ENCODE peak calls at places on chromosomes 12 and 14, in four cellular contexts. L is GM20000, B is lung, S is fibroblast of pulmonary artery. R is an unnamed sample.

GRCh38 chr14:96091941-96092411 is 52.8 kb downstream of the C14orf132 start:
- DNase-seq in S (peak), B (no peak), L (no peak), R (no peak)

GRCh38 chr12:19198272-19198671 is 68.7 kb downstream of the PLEKHA5 start:
- DNase-seq in B (no peak), L (no peak), S (peak), R (no peak)

GRCh38 chr14:68665792-68666195 is 127.1 kb downstream of the ZFP36L1 start:
- DNase-seq in L (no peak), S (no peak), B (no peak), R (no peak)

GRCh38 chr14:96267336-96267735 is 11.3 kb downstream of the BDKRB1 start:
- DNase-seq in L (no peak), S (peak), B (no peak), R (no peak)

GRCh38 chr14:35400707-35401421 is 3.7 kb downstream of the NFKBIA start:
- DNase-seq in B (no peak), S (peak), L (no peak), R (peak)

GRCh38 chr12:10331642-10332239 is 24.1 kb downstream of the KLRD1 start:
- DNase-seq in L (peak), S (peak), B (no peak), R (peak)

GRCh38 chr12:7093486-7093885 is 1.2 kb upstream of the C1R start:
- DNase-seq in S (no peak), L (no peak), B (no peak), R (no peak)

GRCh38 chr12:6869049-6870021 is 2.0 kb downstream of the TPI1 start:
- DNase-seq in L (peak), S (peak), B (peak), R (peak)

GRCh38 chr12:88934163-88934747 is 354.0 kb upstream of the KITLG start:
- DNase-seq in B (no peak), L (no peak), S (peak), R (no peak)

GRCh38 chr12:84814664-84815245 is 97.8 kb downstream of the SLC6A15 start:
- DNase-seq in S (no peak), L (no peak), B (no peak), R (no peak)

GRCh38 chr14:91149462-91149861 is 35.6 kb downstream of the DGLUCY start:
- DNase-seq in S (peak), B (peak), L (no peak), R (peak)

GRCh38 chr12:68069276-68069675 is 80.0 kb downstream of the IFNG-AS1 start:
- DNase-seq in B (no peak), S (no peak), L (no peak), R (no peak)

GRCh38 chr14:27409936-27410335 is 812.1 kb upstream of the NOVA1 start:
- DNase-seq in B (no peak), L (no peak), S (no peak), R (no peak)

GRCh38 chr14:99574099-99574880 is 29.7 kb downstream of the CCDC85C start:
- DNase-seq in S (peak), L (no peak), B (peak), R (no peak)

GRCh38 chr12:124240493-124240892 is 54.4 kb upstream of the RFLNA start:
- DNase-seq in L (peak), S (peak), B (no peak), R (peak)

GRCh38 chr12:75564821-75565220 is 53.4 kb upstream of the KRR1 start:
- DNase-seq in L (no peak), S (no peak), B (no peak), R (no peak)

GRCh38 chr14:103688906-103689902 is 26.0 kb downstream of the XRCC3 start:
- DNase-seq in L (peak), S (peak), B (peak), R (no peak)

GRCh38 chr12:49367381-49368239 is at the start of gene SPATS2:
- DNase-seq in L (no peak), S (peak), B (peak), R (no peak)

GRCh38 chr12:13362260-13362841 is 165.8 kb downstream of the EMP1 start:
- DNase-seq in L (peak), S (peak), B (peak), R (peak)

GRCh38 chr14:91214306-91214705 is 30.2 kb downstream of the GPR68 start:
- DNase-seq in L (no peak), S (no peak), B (no peak), R (no peak)

GRCh38 chr12:98217257-98217656 is 298.1 kb upstream of the TMPO start:
- DNase-seq in S (no peak), B (no peak), L (no peak), R (no peak)

GRCh38 chr14:105065280-105066228 is at the start of gene GPR132:
- DNase-seq in B (peak), L (peak), S (peak), R (peak)

GRCh38 chr12:124792961-124793441 is 70.7 kb downstream of the SCARB1 start:
- DNase-seq in L (no peak), B (no peak), S (no peak), R (no peak)

GRCh38 chr12:3972576-3972975 is 99.4 kb upstream of the PARP11 start:
- DNase-seq in B (no peak), S (no peak), L (no peak), R (no peak)

GRCh38 chr14:69034612-69035262 is 55.6 kb upstream of the ACTN1 start:
- DNase-seq in S (peak), B (no peak), L (no peak), R (no peak)

GRCh38 chr14:69055125-69055524 is 76.0 kb upstream of the ACTN1 start:
- DNase-seq in L (no peak), S (peak), B (no peak), R (no peak)

GRCh38 chr12:27213830-27214787 is 30.0 kb upstream of the STK38L start:
- DNase-seq in S (no peak), L (no peak), B (no peak), R (no peak)

GRCh38 chr12:65126482-65126881 is 5.4 kb upstream of the WIF1 start:
- DNase-seq in L (no peak), B (no peak), S (no peak), R (no peak)

GRCh38 chr12:54037360-54038259 is 4.8 kb downstream of the HOXC5 start:
- DNase-seq in B (no peak), S (no peak), L (no peak), R (peak)

GRCh38 chr12:9379023-9379742 is 171.0 kb upstream of the PZP start:
- DNase-seq in S (no peak), B (no peak), L (no peak), R (no peak)

GRCh38 chr14:24164591-24164991 is 3.5 kb downstream of the IRF9 start:
- DNase-seq in B (no peak), S (no peak), L (no peak), R (no peak)

GRCh38 chr14:24162083-24162482 is 1.0 kb downstream of the IRF9 start:
- DNase-seq in B (no peak), L (no peak), S (peak), R (no peak)

GRCh38 chr14:24159777-24160498 is 1.1 kb upstream of the IRF9 start:
- DNase-seq in S (no peak), B (no peak), L (no peak), R (no peak)

GRCh38 chr14:24160499-24160849 is 591 bp upstream of the IRF9 start:
- DNase-seq in S (no peak), B (no peak), L (no peak), R (no peak)

DNA sequence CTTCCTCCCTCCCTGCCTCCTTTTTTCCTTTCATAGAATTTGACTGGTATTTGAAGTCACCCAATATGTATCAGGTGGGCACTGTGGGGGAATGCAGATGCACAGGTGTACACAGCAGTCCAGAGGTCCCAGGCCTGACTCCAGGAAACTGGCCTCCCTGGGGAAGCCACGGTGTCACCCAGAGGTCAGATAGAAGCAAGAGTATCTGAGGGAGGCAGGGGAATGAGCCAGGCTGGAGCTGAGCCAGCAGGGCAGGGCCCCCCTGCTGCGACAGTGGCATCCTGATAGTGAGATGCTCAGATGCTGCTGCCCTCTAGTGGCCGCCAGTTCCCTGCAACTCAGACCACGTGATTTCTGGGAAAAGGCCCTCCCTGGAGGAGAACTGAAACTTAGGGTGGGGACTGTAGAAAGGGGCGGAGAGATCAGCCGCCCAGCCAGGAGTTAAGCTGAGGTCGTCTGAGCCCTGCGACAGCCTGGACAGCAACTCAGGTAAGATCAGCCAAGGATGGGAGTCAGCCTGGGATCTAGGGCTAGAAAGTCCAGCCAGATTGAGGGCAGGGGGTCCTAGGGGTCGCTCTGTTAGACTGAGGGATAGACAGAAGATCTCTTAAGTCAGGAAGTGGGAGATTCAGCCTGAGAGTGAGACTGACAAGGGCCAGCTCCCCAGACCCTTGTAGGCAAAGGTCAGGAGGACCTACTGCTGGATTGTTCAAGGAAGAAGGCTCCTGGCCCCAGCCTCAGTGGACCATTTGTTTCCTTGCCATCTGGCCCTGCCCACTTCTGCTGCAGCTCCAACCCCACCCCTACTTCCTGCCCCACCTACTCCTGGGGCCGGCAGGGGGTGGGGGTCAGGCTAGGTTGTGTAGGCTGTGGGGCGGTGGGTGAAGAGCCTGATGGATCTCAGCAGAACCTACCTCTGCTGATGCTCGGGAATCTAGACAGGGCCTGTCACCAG is at the start of gene IRF9:
- DNase-seq in S (peak), L (peak), B (peak), R (peak)
- TF ChIP-seq CTCF in S (peak), L (peak), B (peak), R (peak)

DNA sequence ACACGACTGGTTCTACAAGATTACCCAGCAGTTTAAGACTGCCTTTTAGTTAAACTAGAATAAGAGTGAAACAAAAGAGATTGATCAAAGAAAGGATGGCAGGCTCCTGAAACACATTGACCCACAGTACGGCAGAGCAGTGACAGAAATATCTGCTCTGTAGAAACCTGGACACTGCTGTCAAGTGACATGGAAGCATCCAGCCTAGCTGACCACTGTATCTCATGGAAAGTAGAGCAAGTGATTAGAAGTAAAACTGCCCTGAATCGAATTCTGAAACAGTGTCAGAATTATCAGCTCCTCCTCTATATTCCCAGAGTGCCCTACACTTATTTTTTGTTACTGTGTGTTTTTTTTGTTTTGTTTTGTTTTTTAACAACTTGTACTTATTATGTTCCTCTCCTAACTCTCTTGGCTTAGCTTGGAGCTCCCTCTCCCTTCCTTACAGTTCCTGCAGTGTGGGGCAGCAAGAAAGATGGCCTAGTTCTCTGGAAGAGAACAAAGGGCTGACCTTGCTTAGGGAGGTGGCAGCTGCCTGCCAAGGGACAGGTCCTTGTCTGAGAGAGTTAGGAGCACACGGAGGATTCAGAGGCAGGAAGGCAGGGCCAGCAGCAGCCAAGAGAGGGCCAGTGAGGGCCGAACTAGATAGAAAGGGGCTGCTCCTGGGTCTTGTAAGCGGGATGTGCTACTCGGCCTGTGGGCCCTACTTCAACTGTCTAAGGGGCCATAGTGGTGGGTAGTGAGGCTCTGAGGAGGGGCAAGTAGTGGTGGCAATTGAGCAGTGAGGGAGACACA is 97.2 kb downstream of the PTPRR start:
- DNase-seq in S (no peak), B (no peak), L (no peak), R (no peak)
- TF ChIP-seq CTCF in S (no peak), B (no peak), L (no peak), R (no peak)

DNA sequence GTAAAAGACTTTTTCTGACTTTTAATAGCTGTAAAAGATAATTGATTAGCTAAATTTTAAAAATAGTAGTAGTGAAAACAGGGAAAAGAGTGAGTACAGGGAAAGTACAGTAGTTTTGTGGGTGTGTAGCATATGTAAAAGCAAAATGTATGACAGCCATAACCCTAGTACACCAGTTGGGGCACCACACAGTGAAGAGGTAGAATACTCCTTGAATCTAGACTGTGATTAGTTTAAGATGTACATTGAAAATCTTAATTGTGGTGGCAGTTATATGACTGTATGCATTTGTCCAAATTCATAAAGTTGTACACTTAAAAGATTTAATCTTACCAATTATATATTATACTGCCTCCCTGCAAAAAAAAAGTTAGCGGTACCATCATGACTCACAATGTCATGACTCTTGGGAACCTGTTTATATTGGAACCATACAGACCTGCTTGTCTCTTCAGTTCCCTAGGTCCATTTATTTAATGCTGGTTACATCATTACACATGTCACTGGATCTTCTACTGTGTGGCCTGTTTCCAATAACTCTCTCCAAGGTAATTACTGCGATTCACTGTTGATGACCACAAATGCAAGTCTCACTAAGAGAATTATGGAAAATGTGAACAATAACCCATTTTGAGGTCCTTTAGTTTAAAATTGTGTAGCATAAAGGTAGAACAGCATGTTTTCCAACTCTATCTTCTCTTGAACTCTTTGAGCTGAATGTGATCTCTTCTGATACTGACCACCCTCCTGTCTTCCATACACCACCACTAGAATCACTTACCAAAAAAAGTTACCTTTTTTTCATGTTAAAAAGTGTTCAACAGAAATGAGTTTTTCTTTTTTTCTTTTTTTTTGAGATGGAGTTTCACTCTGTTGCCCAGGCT is 264.2 kb upstream of the AMIGO2 start:
- DNase-seq in S (peak), B (no peak), L (no peak), R (no peak)
- TF ChIP-seq CTCF in S (no peak), B (no peak), L (no peak), R (no peak)

GRCh38 chr12:51678086-51678724 is 87.2 kb downstream of the SCN8A start:
- DNase-seq in L (peak), S (peak), B (no peak), R (peak)
- TF ChIP-seq CTCF in L (peak), S (peak), B (peak), R (peak)

GRCh38 chr12:82527165-82527780 is 159.4 kb upstream of the TMTC2 start:
- DNase-seq in L (peak), B (no peak), S (peak), R (peak)
- TF ChIP-seq CTCF in L (peak), B (peak), S (peak), R (peak)

DNA sequence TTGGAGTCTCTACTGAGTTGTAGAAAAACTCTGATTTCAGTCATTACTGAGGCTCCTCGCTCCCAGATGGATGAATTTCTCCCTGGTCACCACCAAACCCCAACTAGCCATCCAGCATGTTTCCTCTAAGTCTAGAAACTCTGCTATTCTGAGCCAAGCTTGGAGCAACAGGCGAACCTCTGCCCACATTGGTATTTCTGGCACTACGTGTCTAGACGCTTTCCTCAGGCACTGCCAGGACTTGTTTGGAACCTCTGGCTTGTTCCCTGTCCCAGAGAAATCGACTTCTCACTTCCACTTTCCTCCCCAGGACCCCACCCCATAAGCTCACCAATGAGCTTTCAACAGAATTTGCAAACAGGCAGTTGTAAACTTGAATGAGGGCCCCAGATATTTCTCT is 27.6 kb downstream of the WSCD2 start:
- DNase-seq in S (no peak), L (no peak), B (no peak), R (no peak)
- TF ChIP-seq CTCF in S (no peak), L (no peak), B (no peak), R (no peak)

DNA sequence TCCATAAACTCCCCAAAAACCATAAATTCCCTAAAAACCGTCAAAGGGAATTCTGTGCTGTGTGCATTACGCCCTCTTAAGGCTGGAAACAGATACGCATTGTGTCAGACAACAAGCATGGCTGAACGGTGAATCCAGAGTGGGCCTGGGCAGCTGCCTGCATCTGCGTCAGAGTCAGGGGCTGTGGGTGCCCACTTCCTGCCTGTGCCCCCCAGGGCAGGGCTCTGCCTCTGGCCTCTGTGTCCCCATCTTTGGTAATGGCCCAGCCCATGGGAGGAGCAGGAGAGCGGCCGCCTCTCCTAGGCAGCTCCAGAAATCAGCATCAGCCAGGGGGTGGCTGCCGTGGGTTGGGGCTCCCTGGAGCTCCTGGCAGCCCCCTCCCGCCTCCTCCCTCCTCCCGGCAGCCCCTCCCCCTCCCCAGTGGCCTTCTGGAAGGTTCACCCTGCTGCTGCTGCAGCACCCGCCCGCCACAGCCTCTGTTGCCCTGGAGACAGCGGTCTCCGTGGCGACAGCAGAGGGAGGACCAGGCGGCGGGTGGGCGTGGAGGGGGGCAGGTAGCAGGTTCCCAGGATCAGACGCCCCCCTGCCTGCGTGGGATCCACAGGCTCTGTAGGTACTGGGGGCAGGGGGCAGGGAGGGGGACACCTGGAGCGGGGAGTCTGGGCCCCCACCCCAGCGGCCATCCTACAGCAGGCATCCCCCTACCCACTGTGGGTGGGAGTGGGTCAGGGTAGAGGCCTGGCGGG is 5.9 kb downstream of the MMP17 start:
- DNase-seq in B (no peak), S (peak), L (no peak), R (peak)
- TF ChIP-seq CTCF in B (no peak), S (peak), L (no peak), R (peak)

DNA sequence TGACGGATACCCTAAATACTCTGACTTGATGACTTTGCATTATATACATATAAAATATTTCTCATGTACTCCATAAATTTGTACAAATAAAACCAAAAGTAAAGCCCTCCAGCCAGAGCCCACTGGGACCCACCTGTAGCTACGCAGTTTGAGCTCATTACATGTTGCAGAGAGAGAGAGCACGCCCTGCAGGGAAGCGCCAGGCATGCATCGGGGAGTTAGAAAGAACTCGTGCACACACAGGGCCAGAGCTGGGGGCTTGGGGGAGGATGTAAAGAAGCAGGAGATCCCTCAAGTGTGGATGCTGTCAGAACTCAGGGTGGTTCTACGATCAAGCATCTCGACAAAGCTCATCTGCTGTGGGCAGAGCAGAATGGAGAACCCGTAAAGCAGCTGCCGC is 178.5 kb upstream of the RTL1 start:
- DNase-seq in B (peak), L (no peak), S (no peak), R (no peak)
- TF ChIP-seq CTCF in B (no peak), L (no peak), S (no peak), R (no peak)

R was measured in NB4.